ENCODE peak calls at places on chromosomes 4 and X, in five cellular contexts. J, F, X, T and A are unnamed samples.

GRCh38 chrX:154401918-154402621 is 3.9 kb downstream of the RPL10 start:
- DNase-seq in J (no peak), F (peak; percentile 43), X (no peak), T (no peak), A (no peak)

GRCh38 chr4:139606600-139607301 is 50.7 kb upstream of the SETD7 start:
- DNase-seq in J (no peak), F (peak; percentile 58), X (no peak), T (no peak), A (peak; percentile 35)

GRCh38 chr4:39032218-39033085 is at the start of gene TMEM156:
- DNase-seq in J (no peak), F (peak; percentile 52), X (no peak), T (peak; percentile 55), A (peak; percentile 71)

GRCh38 chr4:29970626-29971025 is 749.5 kb upstream of the PCDH7 start:
- DNase-seq in J (peak; percentile 8), F (peak; percentile 58), X (no peak), T (no peak), A (no peak)

GRCh38 chr4:185738851-185739250 is 73.1 kb downstream of the SORBS2 start:
- DNase-seq in J (no peak), F (no peak), X (no peak), T (no peak), A (no peak)

GRCh38 chrX:139882299-139882698 is 50.6 kb downstream of the ATP11C start:
- DNase-seq in J (no peak), F (peak; percentile 38), X (no peak), T (no peak), A (no peak)

GRCh38 chr4:128427832-128428366 is 140.3 kb upstream of the PGRMC2 start:
- DNase-seq in J (no peak), F (peak; percentile 77), X (peak; percentile 59), T (no peak), A (no peak)

GRCh38 chr4:31175242-31175910 is 455.2 kb downstream of the PCDH7 start:
- DNase-seq in J (no peak), F (peak; percentile 2), X (no peak), T (no peak), A (no peak)

GRCh38 chrX:16807548-16807947 is 21.3 kb downstream of the TXLNG start:
- DNase-seq in J (no peak), F (peak; percentile 37), X (no peak), T (no peak), A (no peak)

GRCh38 chr4:141213550-141213991 is 7.1 kb upstream of the ZNF330 start:
- DNase-seq in J (no peak), F (no peak), X (no peak), T (no peak), A (no peak)

GRCh38 chr4:88029556-88029955 is 22.1 kb downstream of the PKD2 start:
- DNase-seq in J (no peak), F (peak; percentile 30), X (no peak), T (no peak), A (no peak)

GRCh38 chr4:1364748-1365147 is 17.7 kb downstream of the UVSSA start:
- DNase-seq in J (no peak), F (no peak), X (no peak), T (no peak), A (no peak)

GRCh38 chr4:86942185-86942666 is 7.4 kb downstream of the AFF1 start:
- DNase-seq in J (no peak), F (peak; percentile 49), X (no peak), T (no peak), A (no peak)

GRCh38 chr4:3523628-3524221 is 8.5 kb downstream of the LRPAP1 start:
- DNase-seq in J (no peak), F (no peak), X (no peak), T (no peak), A (no peak)

GRCh38 chrX:39484669-39485068 is 613.1 kb downstream of the BCOR start:
- DNase-seq in J (no peak), F (no peak), X (no peak), T (no peak), A (no peak)

GRCh38 chrX:149222040-149222439 is 283.1 kb downstream of the IDS start:
- DNase-seq in J (no peak), F (no peak), X (no peak), T (no peak), A (no peak)

GRCh38 chr4:57499786-57500185 is 389.6 kb upstream of the IGFBP7 start:
- DNase-seq in J (no peak), F (peak; percentile 47), X (no peak), T (no peak), A (no peak)

GRCh38 chrX:152926279-152926678 is 28.4 kb downstream of the ZNF185 start:
- DNase-seq in J (peak; percentile 38), F (peak; percentile 80), X (peak; percentile 43), T (no peak), A (peak; percentile 21)

GRCh38 chr4:41635441-41635840 is 97.5 kb downstream of the LIMCH1 start:
- DNase-seq in J (no peak), F (no peak), X (no peak), T (no peak), A (no peak)

GRCh38 chr4:154124539-154125255 is 335.8 kb upstream of the SFRP2 start:
- DNase-seq in J (no peak), F (peak; percentile 39), X (no peak), T (no peak), A (no peak)

GRCh38 chr4:177177446-177178160 is 132.1 kb upstream of the NEIL3 start:
- DNase-seq in J (no peak), F (peak; percentile 39), X (no peak), T (no peak), A (no peak)

GRCh38 chr4:15132739-15133138 is 130.5 kb downstream of the CPEB2 start:
- DNase-seq in J (no peak), F (no peak), X (no peak), T (no peak), A (no peak)

GRCh38 chrX:153611298-153612095 is 12.6 kb upstream of the CCNQ start:
- DNase-seq in J (no peak), F (no peak), X (no peak), T (no peak), A (no peak)